ENCODE peak calls at places on chromosomes 7 and 10, in six cellular contexts. K, W, V, S, Z and L are unnamed samples.

GRCh38 chr10:18400201-18400910 is 251.0 kb downstream of the NSUN6 start:
- DNase-seq in K (peak; percentile 61), W (no peak), V (no peak), S (peak; percentile 30), Z (no peak), L (no peak)

GRCh38 chr7:66304536-66304935 is 99.4 kb downstream of the TPST1 start:
- DNase-seq in K (no peak), W (no peak), V (no peak), S (no peak), Z (no peak), L (no peak)

GRCh38 chr7:2863461-2864066 is 19.5 kb upstream of the GNA12 start:
- DNase-seq in K (peak; percentile 74), W (peak; percentile 77), V (peak; percentile 66), S (peak; percentile 73), Z (peak; percentile 92), L (peak; percentile 78)

GRCh38 chr7:74655785-74656420 is 1.6 kb upstream of the GTF2I start:
- DNase-seq in K (no peak), W (no peak), V (no peak), S (no peak), Z (no peak), L (no peak)

GRCh38 chr10:103265712-103266329 is 11.1 kb upstream of the INA start:
- DNase-seq in K (no peak), W (peak; percentile 75), V (peak; percentile 34), S (peak; percentile 64), Z (no peak), L (peak; percentile 48)

GRCh38 chr10:954396-954795 is 22.9 kb upstream of the LARP4B start:
- DNase-seq in K (no peak), W (no peak), V (no peak), S (no peak), Z (no peak), L (no peak)

GRCh38 chr10:123558651-123559050 is 107.5 kb upstream of the GPR26 start:
- DNase-seq in K (no peak), W (no peak), V (no peak), S (no peak), Z (no peak), L (no peak)

GRCh38 chr7:14047709-14048399 is 58.4 kb upstream of the ETV1 start:
- DNase-seq in K (no peak), W (no peak), V (no peak), S (no peak), Z (no peak), L (no peak)

GRCh38 chr10:45553613-45554012 is 119.0 kb downstream of the ZFAND4 start:
- DNase-seq in K (no peak), W (no peak), V (no peak), S (no peak), Z (no peak), L (peak; percentile 77)

GRCh38 chr7:30805931-30806330 is 34.7 kb downstream of the MINDY4 start:
- DNase-seq in K (no peak), W (no peak), V (no peak), S (no peak), Z (no peak), L (no peak)

GRCh38 chr7:8015095-8015745 is 46.6 kb downstream of the GLCCI1 start:
- DNase-seq in K (no peak), W (no peak), V (no peak), S (no peak), Z (no peak), L (no peak)

GRCh38 chr7:150969483-150969874 is 8.6 kb downstream of the KCNH2 start:
- DNase-seq in K (no peak), W (no peak), V (peak; percentile 10), S (no peak), Z (no peak), L (no peak)

GRCh38 chr7:73308074-73308664 is 457 bp downstream of the NSUN5 start:
- DNase-seq in K (peak; percentile 18), W (no peak), V (no peak), S (no peak), Z (no peak), L (peak; percentile 12)

GRCh38 chr10:6576326-6576725 is 3.8 kb downstream of the PRKCQ start:
- DNase-seq in K (no peak), W (no peak), V (no peak), S (no peak), Z (no peak), L (no peak)

GRCh38 chr7:95246935-95247370 is 77.4 kb downstream of the PON1 start:
- DNase-seq in K (peak; percentile 75), W (peak; percentile 87), V (no peak), S (peak; percentile 63), Z (peak; percentile 56), L (peak; percentile 47)

GRCh38 chr7:31791881-31792280 is 104.9 kb downstream of the PPP1R17 start:
- DNase-seq in K (no peak), W (no peak), V (no peak), S (no peak), Z (no peak), L (no peak)

GRCh38 chr7:17773289-17773626 is 167.0 kb downstream of the SNX13 start:
- DNase-seq in K (peak; percentile 53), W (peak; percentile 11), V (no peak), S (no peak), Z (no peak), L (peak; percentile 76)

GRCh38 chr7:64558781-64559180 is 4.1 kb downstream of the ZNF680 start:
- DNase-seq in K (no peak), W (no peak), V (no peak), S (no peak), Z (no peak), L (no peak)

GRCh38 chr7:47402941-47403340 is 179.0 kb downstream of the TNS3 start:
- DNase-seq in K (no peak), W (no peak), V (no peak), S (no peak), Z (no peak), L (no peak)

GRCh38 chr7:128120976-128121490 is 89.8 kb upstream of the LRRC4 start:
- DNase-seq in K (no peak), W (no peak), V (no peak), S (no peak), Z (no peak), L (no peak)

GRCh38 chr7:149245244-149245643 is 5.8 kb downstream of the ZNF212 start:
- DNase-seq in K (no peak), W (no peak), V (no peak), S (no peak), Z (no peak), L (no peak)

GRCh38 chr7:1567082-1567771 is 2.6 kb downstream of the PSMG3 start:
- DNase-seq in K (no peak), W (peak; percentile 90), V (peak; percentile 6), S (no peak), Z (no peak), L (no peak)

GRCh38 chr7:1810521-1810920 is 140.4 kb downstream of the ELFN1 start:
- DNase-seq in K (no peak), W (no peak), V (no peak), S (no peak), Z (no peak), L (no peak)

GRCh38 chr7:20152511-20152910 is 64.7 kb downstream of the MACC1 start:
- DNase-seq in K (no peak), W (no peak), V (no peak), S (no peak), Z (no peak), L (peak; percentile 7)

GRCh38 chr10:112335104-112335840 is 38.6 kb upstream of the ACSL5 start:
- DNase-seq in K (no peak), W (no peak), V (no peak), S (no peak), Z (no peak), L (no peak)

GRCh38 chr10:32253300-32253699 is 93.7 kb downstream of the EPC1 start:
- DNase-seq in K (peak; percentile 51), W (no peak), V (no peak), S (no peak), Z (no peak), L (peak; percentile 83)

GRCh38 chr10:34670101-34670500 is 145.0 kb downstream of the PARD3 start:
- DNase-seq in K (peak; percentile 80), W (no peak), V (no peak), S (no peak), Z (no peak), L (no peak)

GRCh38 chr7:38311329-38311937 is 38.0 kb upstream of the TARP start:
- DNase-seq in K (peak; percentile 19), W (no peak), V (no peak), S (peak; percentile 53), Z (no peak), L (no peak)

DNA sequence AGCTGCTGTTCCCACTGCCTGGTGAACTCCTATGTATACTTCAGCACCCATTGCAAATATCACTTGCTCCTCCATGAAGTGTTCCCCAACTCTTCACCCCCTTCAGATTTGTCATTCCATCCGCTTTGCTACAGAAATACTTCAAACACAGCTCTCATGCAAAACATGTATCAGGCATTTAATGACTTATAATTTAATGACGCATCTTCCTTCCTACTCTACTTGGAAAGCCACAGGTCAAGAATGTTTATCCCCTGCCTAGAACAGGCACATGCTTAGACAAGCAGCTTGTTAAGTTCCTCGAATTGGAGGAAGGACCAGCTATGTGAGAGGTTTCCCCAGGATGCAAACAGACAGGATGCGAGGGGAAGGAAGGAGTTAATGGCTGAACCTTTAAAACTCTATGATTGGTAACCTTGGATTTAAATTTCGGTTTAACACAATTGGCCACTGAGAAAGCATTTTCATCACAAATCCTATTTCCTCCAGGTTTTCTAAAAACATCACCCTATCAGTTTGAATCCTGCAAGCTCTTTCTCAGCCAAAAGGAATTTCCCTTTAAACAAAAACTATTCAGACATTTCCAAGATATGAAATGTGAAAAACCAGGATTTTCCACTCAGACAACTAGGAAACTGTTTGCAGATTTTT is 11.5 kb downstream of the CREB3L2 start:
- DNase-seq in K (no peak), W (no peak), V (no peak), S (no peak), Z (no peak), L (peak; percentile 97)
- H3K27ac ChIP-seq in K (no peak overlapping the region), W (no peak overlapping the region), V (no peak overlapping the region), S (peak overlapping the region; percentile 21), Z (no peak overlapping the region), L (peak overlapping the region; percentile 40)

GRCh38 chr7:110944966-110945644 is 145.8 kb upstream of the LRRN3 start:
- DNase-seq in K (no peak), W (peak; percentile 53), V (no peak), S (no peak), Z (no peak), L (no peak)
- H3K27me3 ChIP-seq in K (no peaks in the 10 kb centered on the region), W (no peaks in the 10 kb centered on the region), V (no peaks in the 10 kb centered on the region), S (no peaks in the 10 kb centered on the region), Z (no peaks in the 10 kb centered on the region), L (no peaks in the 10 kb centered on the region)

GRCh38 chr7:105389090-105389650 is 449 bp upstream of the SRPK2 start:
- DNase-seq in K (peak; percentile 26), W (peak; percentile 71), V (peak; percentile 24), S (peak; percentile 58), Z (no peak), L (peak; percentile 47)

GRCh38 chr7:105388373-105389089 is at the start of gene SRPK2:
- DNase-seq in K (peak; percentile 75), W (peak; percentile 87), V (peak; percentile 81), S (peak; percentile 81), Z (no peak), L (peak; percentile 42)

GRCh38 chr7:105389889-105390288 is 1.2 kb upstream of the SRPK2 start:
- DNase-seq in K (no peak), W (no peak), V (no peak), S (no peak), Z (no peak), L (no peak)

GRCh38 chr7:105391429-105391828 is 2.7 kb upstream of the SRPK2 start:
- DNase-seq in K (no peak), W (no peak), V (no peak), S (no peak), Z (no peak), L (no peak)

GRCh38 chr7:105387621-105388372 is 924 bp downstream of the SRPK2 start:
- DNase-seq in K (peak; percentile 73), W (peak; percentile 74), V (peak; percentile 55), S (peak; percentile 62), Z (no peak), L (peak; percentile 10)
- TF ChIP-seq CTCF in K (no peak), W (no peak), V (no peak), S (no peak), Z (no peak), L (peak; percentile 20)

GRCh38 chr7:147235983-147236382 is 1119.4 kb downstream of the CNTNAP2 start:
- DNase-seq in K (no peak), W (no peak), V (no peak), S (no peak), Z (no peak), L (no peak)
- H3K27ac ChIP-seq in K (no peak overlapping the region), W (no peak overlapping the region), V (no peak overlapping the region), S (no peak overlapping the region), Z (no peak overlapping the region), L (no peak overlapping the region)